ENCODE peak calls at places on chromosome 6, in six cellular contexts. K is MM.1S, W is pancreas, J is fibroblast of mammary gland, E is BJ, B is ovary. T is an unnamed sample.

GRCh38 chr6:100706491-100706890 is 174.6 kb downstream of the ASCC3 start:
- DNase-seq in K (no peak), E (no peak), J (no peak), W (no peak), B (no peak), T (no peak)

GRCh38 chr6:138517635-138518034 is 18.3 kb upstream of the NHSL1 start:
- DNase-seq in J (peak), W (no peak), K (peak), E (no peak), B (peak), T (peak)

GRCh38 chr6:35203680-35204079 is 10.1 kb upstream of the SCUBE3 start:
- DNase-seq in W (no peak), E (no peak), B (no peak), K (no peak), J (peak), T (no peak)

GRCh38 chr6:169959129-169960002 is 207.9 kb downstream of the ERMARD start:
- DNase-seq in B (peak), W (peak), K (peak), E (no peak), J (no peak), T (no peak)

GRCh38 chr6:169529931-169530761 is 171.7 kb downstream of the WDR27 start:
- DNase-seq in E (peak), B (no peak), W (peak), J (peak), K (no peak), T (no peak)

GRCh38 chr6:167789358-167789757 is 37.4 kb upstream of the AFDN start:
- DNase-seq in E (no peak), B (no peak), W (no peak), K (no peak), J (no peak), T (no peak)

GRCh38 chr6:56713285-56713684 is 70.6 kb upstream of the DST start:
- DNase-seq in B (peak), K (no peak), J (peak), E (peak), W (no peak), T (peak)

GRCh38 chr6:36719126-36719525 is 21.5 kb downstream of the RAB44 start:
- DNase-seq in E (no peak), W (no peak), B (no peak), K (no peak), J (no peak), T (peak)

GRCh38 chr6:12595161-12595792 is 121.3 kb upstream of the PHACTR1 start:
- DNase-seq in E (peak), K (peak), J (peak), B (no peak), W (no peak), T (no peak)

GRCh38 chr6:89140347-89141159 is 5.3 kb upstream of the PM20D2 start:
- DNase-seq in B (no peak), J (peak), W (no peak), E (no peak), K (no peak), T (peak)

GRCh38 chr6:109441069-109441816 is 719 bp downstream of the SMPD2 start:
- DNase-seq in W (peak), K (peak), E (no peak), J (peak), B (peak), T (peak)

GRCh38 chr6:116102856-116103255 is 2.2 kb downstream of the NT5DC1 start:
- DNase-seq in E (no peak), J (no peak), K (no peak), B (no peak), W (no peak), T (no peak)

GRCh38 chr6:43941174-43941573 is 171.2 kb downstream of the VEGFA start:
- DNase-seq in K (no peak), J (no peak), E (no peak), B (no peak), W (no peak), T (no peak)

GRCh38 chr6:31729979-31730630 is 1.0 kb upstream of the DDAH2 start:
- DNase-seq in J (peak), E (peak), W (peak), B (peak), K (peak), T (peak)

GRCh38 chr6:84457276-84457675 is 229.8 kb upstream of the CEP162 start:
- DNase-seq in E (no peak), W (no peak), K (no peak), J (no peak), B (no peak), T (no peak)

GRCh38 chr6:38776515-38776914 is 61.4 kb downstream of the DNAH8 start:
- DNase-seq in B (no peak), K (no peak), J (peak), W (no peak), E (no peak), T (no peak)

GRCh38 chr6:89298680-89299450 is 16.2 kb downstream of the GABRR2 start:
- DNase-seq in B (no peak), J (peak), K (peak), W (no peak), E (no peak), T (no peak)

GRCh38 chr6:128479991-128480390 is 40.4 kb downstream of the PTPRK start:
- DNase-seq in J (no peak), E (no peak), W (no peak), B (no peak), K (no peak), T (no peak)

GRCh38 chr6:153031335-153031955 is 28.9 kb upstream of the MTRF1L start:
- DNase-seq in W (no peak), E (no peak), K (no peak), B (no peak), J (peak), T (no peak)

GRCh38 chr6:118297821-118298220 is 250.3 kb upstream of the PLN start:
- DNase-seq in J (peak), B (no peak), W (no peak), E (no peak), K (no peak), T (no peak)

GRCh38 chr6:169288591-169288990 is 34.9 kb upstream of the THBS2 start:
- DNase-seq in W (no peak), J (peak), B (no peak), K (no peak), E (no peak), T (no peak)

GRCh38 chr6:95521181-95521580 is 56.2 kb upstream of the MANEA start:
- DNase-seq in B (no peak), K (no peak), J (no peak), E (no peak), W (no peak), T (no peak)

GRCh38 chr6:71584712-71585436 is 296.3 kb downstream of the OGFRL1 start:
- DNase-seq in B (no peak), J (no peak), K (no peak), E (no peak), W (peak), T (no peak)

GRCh38 chr6:133130863-133131262 is 110.3 kb upstream of the EYA4 start:
- DNase-seq in K (no peak), E (peak), W (no peak), B (no peak), J (peak), T (no peak)

GRCh38 chr6:70663881-70664466 is 3.7 kb upstream of the SMAP1 start:
- DNase-seq in B (no peak), E (no peak), J (no peak), K (no peak), W (no peak), T (no peak)

GRCh38 chr6:147904416-147904815 is 395.9 kb downstream of the SAMD5 start:
- DNase-seq in W (no peak), K (no peak), J (no peak), E (no peak), B (no peak), T (no peak)

GRCh38 chr6:113414511-113414910 is 442.6 kb upstream of the MARCKS start:
- DNase-seq in E (no peak), J (peak), K (no peak), B (peak), W (peak), T (peak)

GRCh38 chr6:12150812-12151432 is 138.8 kb downstream of the HIVEP1 start:
- DNase-seq in K (no peak), B (no peak), E (no peak), W (no peak), J (no peak), T (peak)

GRCh38 chr6:168127384-168127868 is 48.4 kb upstream of the FRMD1 start:
- DNase-seq in J (no peak), E (no peak), W (no peak), B (no peak), K (no peak), T (no peak)

GRCh38 chr6:63964347-63964746 is 328.7 kb downstream of the PHF3 start:
- DNase-seq in W (no peak), B (no peak), K (no peak), J (no peak), E (no peak), T (no peak)

GRCh38 chr6:63968650-63969049 is 333.0 kb downstream of the PHF3 start:
- DNase-seq in J (no peak), W (no peak), K (no peak), B (no peak), E (no peak), T (no peak)

GRCh38 chr6:63963756-63964315 is 328.2 kb downstream of the PHF3 start:
- DNase-seq in E (no peak), B (no peak), W (no peak), K (peak), J (no peak), T (no peak)
- TF ChIP-seq CTCF in E (no peak), B (no peak), W (no peak), K (peak), J (no peak), T (no peak)

GRCh38 chr6:131014080-131014776 is 48.8 kb downstream of the EPB41L2 start:
- DNase-seq in B (no peak), J (no peak), K (no peak), E (no peak), W (no peak), T (no peak)
- H3K4me3 ChIP-seq in B (no peak), J (no peak), K (no peak), E (no peak), W (no peak), T (no peak)

DNA sequence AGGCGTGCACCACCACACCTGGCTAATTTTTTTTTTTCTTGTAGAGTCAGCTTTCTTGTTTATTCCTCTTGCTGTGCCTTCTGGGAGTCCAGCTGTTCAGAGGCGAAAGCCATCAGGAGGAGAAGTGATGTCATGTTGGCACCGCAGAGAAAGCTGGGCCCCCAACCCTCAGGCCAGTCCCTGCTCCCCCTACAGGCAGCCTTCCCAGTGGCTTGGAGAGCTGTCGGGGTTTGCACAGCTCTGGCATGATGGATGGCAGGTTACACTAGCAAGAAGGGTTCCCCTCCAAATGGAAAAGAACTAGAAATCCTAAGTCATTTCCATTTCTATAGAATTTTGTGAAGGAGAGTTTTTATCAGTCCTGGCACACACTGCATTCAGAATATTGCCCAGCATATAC is 72.6 kb downstream of the C6orf52 start:
- DNase-seq in B (no peak), J (no peak), W (no peak), K (no peak), E (no peak), T (no peak)
- TF ChIP-seq CTCF in B (no peak), J (no peak), W (no peak), K (no peak), E (no peak), T (no peak)

GRCh38 chr6:24859608-24860007 is 60.9 kb upstream of the ARMH2 start:
- DNase-seq in K (no peak), E (no peak), W (no peak), J (peak), B (no peak), T (no peak)
- H3K4me3 ChIP-seq in K (no peak), E (no peak), W (no peak), J (no peak), B (no peak), T (no peak)

GRCh38 chr6:40852667-40853383 is 186.2 kb downstream of the UNC5CL start:
- DNase-seq in B (no peak), J (no peak), E (no peak), K (no peak), W (no peak), T (peak)
- TF ChIP-seq CTCF in B (no peak), J (peak), E (peak), K (peak), W (no peak), T (peak)

DNA sequence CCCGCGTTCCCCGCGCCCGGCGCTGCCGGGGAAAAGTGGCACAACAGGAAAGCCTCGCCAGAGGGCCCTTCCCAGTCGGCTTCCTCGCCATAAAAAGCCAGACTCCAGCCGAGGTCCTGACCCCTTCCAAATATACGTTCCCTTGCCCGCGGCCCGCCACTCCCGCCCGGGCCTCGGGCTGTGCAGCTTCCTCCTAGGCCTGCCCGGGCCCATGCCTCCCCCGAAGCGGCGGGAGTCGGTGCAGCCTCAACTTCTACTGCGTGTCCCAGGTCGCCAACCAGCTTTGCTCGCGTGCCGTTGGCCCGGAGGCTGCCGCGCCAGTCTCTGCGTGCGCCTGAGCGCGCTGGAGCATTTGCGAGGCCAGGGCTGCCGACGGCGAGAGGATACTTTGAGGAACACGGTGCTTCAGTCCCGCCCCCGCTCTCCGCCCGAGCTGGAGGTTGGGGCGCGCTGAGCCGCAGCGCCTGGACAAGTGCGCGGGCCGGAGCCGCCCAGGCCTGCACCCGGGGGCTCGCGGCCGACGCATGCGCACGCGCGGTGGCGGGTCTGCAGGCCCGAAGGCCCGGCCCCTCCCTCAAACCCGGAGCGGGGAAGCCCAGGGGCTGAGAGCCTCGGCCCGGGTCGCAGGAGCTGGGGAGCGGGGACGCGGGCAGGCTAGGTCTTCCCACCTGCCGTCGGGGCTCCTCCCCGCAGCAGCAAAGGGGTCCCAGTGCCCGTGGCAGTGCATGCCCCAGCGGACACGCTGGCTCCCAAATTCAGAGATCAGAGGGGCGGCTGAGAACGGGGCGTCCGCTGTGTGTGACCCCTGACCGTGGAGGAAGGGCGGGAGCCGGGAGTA is 10.2 kb downstream of the FOXC1 start:
- DNase-seq in E (no peak), J (no peak), K (no peak), B (no peak), W (no peak), T (peak)
- H3K4me3 ChIP-seq in E (no peak), J (no peak), K (no peak), B (no peak), W (no peak), T (no peak)

DNA sequence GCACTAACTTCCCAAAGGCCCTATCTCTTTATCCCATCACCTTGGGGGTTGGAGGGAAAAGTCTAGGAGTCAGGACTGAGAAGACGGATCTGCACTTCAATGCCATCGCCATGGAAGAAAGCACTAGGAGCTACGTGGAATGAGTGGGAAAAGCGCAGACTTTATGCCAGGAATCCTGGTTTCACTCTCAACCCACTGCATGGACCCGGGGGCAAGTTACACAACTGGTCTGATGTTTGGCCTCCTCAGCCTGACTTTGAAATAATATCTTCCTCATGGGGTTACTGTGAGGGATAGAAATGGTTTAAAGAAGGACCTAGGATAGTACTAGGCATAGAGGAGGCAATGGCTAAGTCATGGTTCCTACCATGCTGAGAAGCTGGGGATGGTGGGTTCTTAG is 13.5 kb upstream of the PSMG4 start:
- DNase-seq in K (no peak), B (no peak), W (no peak), E (no peak), J (no peak), T (no peak)
- TF ChIP-seq CTCF in K (no peak), B (no peak), W (no peak), E (no peak), J (no peak), T (no peak)

DNA sequence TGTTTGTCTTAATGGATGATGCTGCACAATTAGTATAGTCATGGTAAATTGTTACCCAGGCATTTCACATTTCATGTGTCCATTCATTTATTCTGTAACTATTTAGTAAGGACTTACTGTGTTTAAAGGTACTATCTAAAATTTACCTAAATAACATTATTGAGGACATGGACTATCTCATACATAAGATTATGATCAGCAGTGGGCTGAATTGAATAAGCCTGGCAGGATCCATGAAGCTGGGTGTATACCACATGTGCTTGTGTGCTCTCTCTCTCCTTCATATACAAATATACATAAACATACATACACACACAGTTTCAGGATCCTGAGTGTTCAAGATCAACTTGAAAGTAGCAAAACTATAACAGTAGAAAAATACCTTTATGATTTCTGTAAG is 595.4 kb downstream of the EPM2A start:
- DNase-seq in J (no peak), K (no peak), E (no peak), W (no peak), B (no peak), T (no peak)
- H3K4me3 ChIP-seq in J (no peak), K (no peak), E (no peak), W (no peak), B (no peak), T (no peak)